ENCODE peak calls at places on chromosomes 13 and 19, in six cellular contexts. One of them, this sample, is unnamed.

GRCh38 chr19:35266149-35266903 is 2.4 kb upstream of the USF2 start:
- DNase-seq in lower lobe of right lung: peak; percentile 47
- DNase-seq in activated CD4-positive, alpha-beta T cell treated with anti-CD3 and anti-CD28 coated beads for 48 hours: no peak
- DNase-seq in NCI-H774: no peak
- DNase-seq in smooth muscle cell of the brain vasculature: no peak
- DNase-seq in stimulated activated CD8-positive, alpha-beta memory T cell treated with anti-CD3 and anti-CD28 coated beads, Interleukin-4, amount 100 ng/mL, for 48 hours: no peak
- DNase-seq in this sample: no peak

GRCh38 chr13:31122544-31123260 is 39.0 kb downstream of the HSPH1 start:
- DNase-seq in lower lobe of right lung: no peak
- DNase-seq in activated CD4-positive, alpha-beta T cell treated with anti-CD3 and anti-CD28 coated beads for 48 hours: no peak
- DNase-seq in NCI-H774: no peak
- DNase-seq in smooth muscle cell of the brain vasculature: no peak
- DNase-seq in stimulated activated CD8-positive, alpha-beta memory T cell treated with anti-CD3 and anti-CD28 coated beads, Interleukin-4, amount 100 ng/mL, for 48 hours: no peak
- DNase-seq in this sample: no peak

GRCh38 chr13:47901451-47901850 is 99.6 kb downstream of the SUCLA2 start:
- DNase-seq in lower lobe of right lung: no peak
- DNase-seq in activated CD4-positive, alpha-beta T cell treated with anti-CD3 and anti-CD28 coated beads for 48 hours: no peak
- DNase-seq in NCI-H774: no peak
- DNase-seq in smooth muscle cell of the brain vasculature: peak; percentile 29
- DNase-seq in stimulated activated CD8-positive, alpha-beta memory T cell treated with anti-CD3 and anti-CD28 coated beads, Interleukin-4, amount 100 ng/mL, for 48 hours: no peak
- DNase-seq in this sample: no peak

GRCh38 chr19:42388851-42389489 is 1.1 kb downstream of the CNFN start:
- DNase-seq in lower lobe of right lung: no peak
- DNase-seq in activated CD4-positive, alpha-beta T cell treated with anti-CD3 and anti-CD28 coated beads for 48 hours: no peak
- DNase-seq in NCI-H774: no peak
- DNase-seq in smooth muscle cell of the brain vasculature: no peak
- DNase-seq in stimulated activated CD8-positive, alpha-beta memory T cell treated with anti-CD3 and anti-CD28 coated beads, Interleukin-4, amount 100 ng/mL, for 48 hours: no peak
- DNase-seq in this sample: no peak

GRCh38 chr19:31274964-31275319 is 74.3 kb downstream of the TSHZ3 start:
- DNase-seq in lower lobe of right lung: no peak
- DNase-seq in activated CD4-positive, alpha-beta T cell treated with anti-CD3 and anti-CD28 coated beads for 48 hours: no peak
- DNase-seq in NCI-H774: no peak
- DNase-seq in smooth muscle cell of the brain vasculature: no peak
- DNase-seq in stimulated activated CD8-positive, alpha-beta memory T cell treated with anti-CD3 and anti-CD28 coated beads, Interleukin-4, amount 100 ng/mL, for 48 hours: no peak
- DNase-seq in this sample: no peak

GRCh38 chr19:50969413-50969760 is at the start of gene KLK6:
- DNase-seq in lower lobe of right lung: no peak
- DNase-seq in activated CD4-positive, alpha-beta T cell treated with anti-CD3 and anti-CD28 coated beads for 48 hours: no peak
- DNase-seq in NCI-H774: no peak
- DNase-seq in smooth muscle cell of the brain vasculature: no peak
- DNase-seq in stimulated activated CD8-positive, alpha-beta memory T cell treated with anti-CD3 and anti-CD28 coated beads, Interleukin-4, amount 100 ng/mL, for 48 hours: no peak
- DNase-seq in this sample: peak; percentile 18

GRCh38 chr19:20413705-20414104 is 151.9 kb downstream of the ZNF737 start:
- DNase-seq in lower lobe of right lung: no peak
- DNase-seq in activated CD4-positive, alpha-beta T cell treated with anti-CD3 and anti-CD28 coated beads for 48 hours: no peak
- DNase-seq in NCI-H774: no peak
- DNase-seq in smooth muscle cell of the brain vasculature: no peak
- DNase-seq in stimulated activated CD8-positive, alpha-beta memory T cell treated with anti-CD3 and anti-CD28 coated beads, Interleukin-4, amount 100 ng/mL, for 48 hours: no peak
- DNase-seq in this sample: no peak

GRCh38 chr19:41384351-41384750 is 8.0 kb downstream of the TMEM91 start:
- DNase-seq in lower lobe of right lung: no peak
- DNase-seq in activated CD4-positive, alpha-beta T cell treated with anti-CD3 and anti-CD28 coated beads for 48 hours: no peak
- DNase-seq in NCI-H774: no peak
- DNase-seq in smooth muscle cell of the brain vasculature: no peak
- DNase-seq in stimulated activated CD8-positive, alpha-beta memory T cell treated with anti-CD3 and anti-CD28 coated beads, Interleukin-4, amount 100 ng/mL, for 48 hours: no peak
- DNase-seq in this sample: no peak

GRCh38 chr19:19201697-19202630 is 1.2 kb downstream of the NR2C2AP start:
- DNase-seq in lower lobe of right lung: no peak
- DNase-seq in activated CD4-positive, alpha-beta T cell treated with anti-CD3 and anti-CD28 coated beads for 48 hours: no peak
- DNase-seq in NCI-H774: no peak
- DNase-seq in smooth muscle cell of the brain vasculature: no peak
- DNase-seq in stimulated activated CD8-positive, alpha-beta memory T cell treated with anti-CD3 and anti-CD28 coated beads, Interleukin-4, amount 100 ng/mL, for 48 hours: no peak
- DNase-seq in this sample: no peak

GRCh38 chr19:18939922-18940775 is 868 bp downstream of the HOMER3 start:
- DNase-seq in lower lobe of right lung: no peak
- DNase-seq in activated CD4-positive, alpha-beta T cell treated with anti-CD3 and anti-CD28 coated beads for 48 hours: no peak
- DNase-seq in NCI-H774: no peak
- DNase-seq in smooth muscle cell of the brain vasculature: no peak
- DNase-seq in stimulated activated CD8-positive, alpha-beta memory T cell treated with anti-CD3 and anti-CD28 coated beads, Interleukin-4, amount 100 ng/mL, for 48 hours: no peak
- DNase-seq in this sample: no peak

GRCh38 chr19:15265849-15266248 is 33.6 kb upstream of the EPHX3 start:
- DNase-seq in lower lobe of right lung: peak; percentile 79
- DNase-seq in activated CD4-positive, alpha-beta T cell treated with anti-CD3 and anti-CD28 coated beads for 48 hours: no peak
- DNase-seq in NCI-H774: peak; percentile 18
- DNase-seq in smooth muscle cell of the brain vasculature: peak; percentile 97
- DNase-seq in stimulated activated CD8-positive, alpha-beta memory T cell treated with anti-CD3 and anti-CD28 coated beads, Interleukin-4, amount 100 ng/mL, for 48 hours: no peak
- DNase-seq in this sample: no peak